ENCODE peak calls at places on chromosome 11, in six cellular contexts. Z, L, T, K, Y and J are unnamed samples.
A peak's percentile ranks its signal among the peaks of the same experiment; 100 is the strongest.

GRCh38 chr11:43576834-43577521 is 103.6 kb upstream of the HSD17B12 start:
- DNase-seq in Z (no peak), L (peak; percentile 65), T (no peak), K (peak; percentile 24), Y (no peak), J (peak; percentile 82)

GRCh38 chr11:96143016-96143670 is 199.9 kb downstream of the MAML2 start:
- DNase-seq in Z (no peak), L (no peak), T (peak; percentile 75), K (no peak), Y (no peak), J (no peak)

GRCh38 chr11:102427068-102427467 is 25.5 kb downstream of the TMEM123 start:
- DNase-seq in Z (no peak), L (no peak), T (peak; percentile 95), K (no peak), Y (no peak), J (peak; percentile 46)

GRCh38 chr11:120249279-120250022 is 9.5 kb downstream of the POU2F3 start:
- DNase-seq in Z (no peak), L (peak; percentile 24), T (no peak), K (no peak), Y (no peak), J (no peak)

GRCh38 chr11:119371778-119372182 is 9.7 kb downstream of the USP2 start:
- DNase-seq in Z (peak; percentile 53), L (no peak), T (peak; percentile 80), K (no peak), Y (peak; percentile 36), J (peak; percentile 72)

GRCh38 chr11:37710031-37710430 is 1112.0 kb upstream of the RAG2 start:
- DNase-seq in Z (no peak), L (no peak), T (no peak), K (no peak), Y (no peak), J (no peak)

GRCh38 chr11:108591893-108592292 is 1.7 kb downstream of the EXPH5 start:
- DNase-seq in Z (no peak), L (no peak), T (no peak), K (no peak), Y (no peak), J (no peak)

GRCh38 chr11:125314264-125315087 is 149.9 kb downstream of the PKNOX2 start:
- DNase-seq in Z (no peak), L (no peak), T (no peak), K (no peak), Y (no peak), J (no peak)

GRCh38 chr11:117096140-117096972 is 1.9 kb downstream of the SIK3 start:
- DNase-seq in Z (peak; percentile 65), L (peak; percentile 97), T (peak; percentile 94), K (peak; percentile 49), Y (no peak), J (peak; percentile 42)

GRCh38 chr11:62925745-62926668 is 4.8 kb upstream of the CHRM1 start:
- DNase-seq in Z (no peak), L (no peak), T (no peak), K (no peak), Y (no peak), J (no peak)

GRCh38 chr11:76588455-76589325 is 81.9 kb downstream of the LRRC32 start:
- DNase-seq in Z (peak; percentile 79), L (peak; percentile 56), T (peak; percentile 22), K (peak; percentile 98), Y (no peak), J (no peak)

GRCh38 chr11:61587541-61587941 is 6.7 kb upstream of the SYT7 start:
- DNase-seq in Z (no peak), L (no peak), T (no peak), K (no peak), Y (no peak), J (no peak)

GRCh38 chr11:9601041-9601875 is 27.8 kb downstream of the WEE1 start:
- DNase-seq in Z (peak; percentile 35), L (peak; percentile 73), T (peak; percentile 70), K (peak; percentile 76), Y (no peak), J (peak; percentile 92)

GRCh38 chr11:64720167-64720566 is 2.8 kb downstream of the NRXN2 start:
- DNase-seq in Z (no peak), L (no peak), T (no peak), K (no peak), Y (no peak), J (no peak)

GRCh38 chr11:13303668-13304649 is 26.4 kb downstream of the BMAL1 start:
- DNase-seq in Z (no peak), L (peak; percentile 74), T (peak; percentile 44), K (peak; percentile 35), Y (no peak), J (peak; percentile 47)

GRCh38 chr11:64015510-64015909 is 20.2 kb upstream of the FLRT1 start:
- DNase-seq in Z (no peak), L (no peak), T (no peak), K (no peak), Y (no peak), J (no peak)

GRCh38 chr11:128759168-128759567 is 65.3 kb downstream of the FLI1 start:
- DNase-seq in Z (no peak), L (no peak), T (no peak), K (no peak), Y (no peak), J (no peak)

GRCh38 chr11:73907191-73907590 is 30.4 kb downstream of the PAAF1 start:
- DNase-seq in Z (no peak), L (peak; percentile 80), T (peak; percentile 3), K (no peak), Y (no peak), J (no peak)

GRCh38 chr11:119108151-119108856 is 1.2 kb downstream of the C2CD2L start:
- DNase-seq in Z (no peak), L (peak; percentile 82), T (no peak), K (peak; percentile 64), Y (no peak), J (peak; percentile 84)

GRCh38 chr11:71495286-71496090 is 31.6 kb upstream of the KRTAP5-7 start:
- DNase-seq in Z (no peak), L (no peak), T (no peak), K (no peak), Y (no peak), J (no peak)

GRCh38 chr11:59173964-59174663 is 2.2 kb downstream of the DTX4 start:
- DNase-seq in Z (peak; percentile 88), L (no peak), T (peak; percentile 39), K (no peak), Y (no peak), J (no peak)

GRCh38 chr11:67406969-67407699 is 3.3 kb downstream of the TBC1D10C start:
- DNase-seq in Z (no peak), L (no peak), T (peak; percentile 75), K (no peak), Y (no peak), J (peak; percentile 76)

GRCh38 chr11:32829157-32829679 is 509 bp upstream of the PRRG4 start:
- DNase-seq in Z (no peak), L (peak; percentile 84), T (peak; percentile 18), K (peak; percentile 54), Y (no peak), J (no peak)

GRCh38 chr11:47413908-47414684 is 5.7 kb downstream of the SLC39A13 start:
- DNase-seq in Z (no peak), L (no peak), T (no peak), K (no peak), Y (no peak), J (no peak)

GRCh38 chr11:1150769-1151365 is 6.9 kb upstream of the MUC5AC start:
- DNase-seq in Z (peak; percentile 24), L (no peak), T (no peak), K (no peak), Y (no peak), J (no peak)

GRCh38 chr11:33248416-33248957 is 8.7 kb upstream of the HIPK3 start:
- DNase-seq in Z (no peak), L (no peak), T (no peak), K (no peak), Y (no peak), J (no peak)

GRCh38 chr11:119859684-119860083 is 130.7 kb upstream of the NECTIN1 start:
- DNase-seq in Z (peak; percentile 11), L (no peak), T (peak; percentile 2), K (no peak), Y (no peak), J (no peak)

GRCh38 chr11:2089536-2090165 is 49.5 kb downstream of the IGF2 start:
- DNase-seq in Z (peak; percentile 39), L (peak; percentile 70), T (no peak), K (peak; percentile 33), Y (no peak), J (peak; percentile 93)

GRCh38 chr11:75668508-75669297 is at the start of gene MAP6:
- DNase-seq in Z (no peak), L (no peak), T (peak; percentile 32), K (peak; percentile 44), Y (peak; percentile 37), J (no peak)

GRCh38 chr11:68598816-68599653 is 85.3 kb upstream of the GAL start:
- DNase-seq in Z (no peak), L (no peak), T (no peak), K (no peak), Y (no peak), J (no peak)

GRCh38 chr11:117217141-117217609 is 14.7 kb downstream of the PCSK7 start:
- DNase-seq in Z (peak; percentile 11), L (no peak), T (no peak), K (no peak), Y (no peak), J (no peak)

GRCh38 chr11:95544095-95544795 is 245.3 kb downstream of the FAM76B start:
- DNase-seq in Z (no peak), L (peak; percentile 13), T (no peak), K (no peak), Y (no peak), J (no peak)